ENCODE peak calls at places on chromosomes 12 and 14, in four cellular contexts. D is neuronal stem cell, R is endothelial cell of umbilical vein, V is ovary. W is an unnamed sample. For H3K36me3, the result is how much of the 10 kb centered on the place peaks cover.

GRCh38 chr12:104576980-104577925 is 120.5 kb downstream of the CHST11 start:
- DNase-seq in D (no peak), R (no peak), V (no peak), W (no peak)

GRCh38 chr12:105107176-105107496 is 395 bp upstream of the WASHC4 start:
- DNase-seq in D (peak), R (no peak), V (no peak), W (no peak)

GRCh38 chr12:113867258-113867657 is 98.9 kb downstream of the RBM19 start:
- DNase-seq in D (no peak), R (no peak), V (no peak), W (no peak)

GRCh38 chr12:103840881-103841689 is at the start of gene NT5DC3:
- DNase-seq in D (peak), R (peak), V (peak), W (no peak)

GRCh38 chr12:108307006-108307405 is 32.1 kb downstream of the CMKLR1 start:
- DNase-seq in D (no peak), R (no peak), V (no peak), W (no peak)

GRCh38 chr12:3309805-3310204 is 181.2 kb upstream of the PRMT8 start:
- DNase-seq in D (no peak), R (no peak), V (no peak), W (no peak)

GRCh38 chr12:79069009-79069408 is 204.4 kb downstream of the SYT1 start:
- DNase-seq in D (no peak), R (no peak), V (no peak), W (no peak)

GRCh38 chr14:43285575-43285974 is 1221.5 kb downstream of the FSCB start:
- DNase-seq in D (no peak), R (no peak), V (no peak), W (no peak)

GRCh38 chr14:37711499-37712475 is 116.4 kb downstream of the TTC6 start:
- DNase-seq in D (no peak), R (no peak), V (no peak), W (no peak)

GRCh38 chr14:21541413-21542074 is 15.4 kb upstream of the SALL2 start:
- DNase-seq in D (no peak), R (no peak), V (no peak), W (no peak)

GRCh38 chr12:113161415-113162016 is 12.0 kb downstream of the CFAP73 start:
- DNase-seq in D (peak), R (no peak), V (no peak), W (no peak)

GRCh38 chr14:100126401-100126800 is 33.0 kb downstream of the DEGS2 start:
- DNase-seq in D (no peak), R (no peak), V (no peak), W (no peak)

GRCh38 chr14:100127853-100128455 is 31.5 kb downstream of the DEGS2 start:
- DNase-seq in D (no peak), R (peak), V (no peak), W (no peak)

GRCh38 chr14:100130471-100130870 is 29.0 kb downstream of the DEGS2 start:
- DNase-seq in D (no peak), R (no peak), V (no peak), W (no peak)

GRCh38 chr14:100129161-100129589 is 30.3 kb downstream of the DEGS2 start:
- DNase-seq in D (no peak), R (peak), V (no peak), W (no peak)

DNA sequence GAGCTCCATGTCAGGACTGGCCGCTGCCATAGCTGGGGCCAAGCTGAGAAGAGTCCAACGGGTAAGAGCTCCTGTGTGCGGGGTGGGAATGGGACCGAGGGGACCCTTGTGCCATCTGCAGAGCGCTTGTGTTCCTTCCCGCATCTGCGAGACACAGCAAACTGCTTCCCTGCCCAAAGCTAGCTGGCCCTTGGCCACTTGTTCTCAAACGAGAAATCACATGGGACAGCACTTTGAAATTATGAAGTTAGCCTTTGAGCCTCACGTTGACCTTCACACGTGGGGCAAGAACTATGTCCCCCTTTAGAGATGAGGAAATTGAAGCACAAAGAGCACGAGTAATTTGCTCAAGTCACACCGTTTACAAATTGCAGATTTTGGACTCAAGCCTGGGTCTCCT is 30.8 kb downstream of the DEGS2 start:
- DNase-seq in D (no peak), R (no peak), V (no peak), W (no peak)
- H3K36me3 ChIP-seq in D (under half), R (under half), V (under half), W (under half)

DNA sequence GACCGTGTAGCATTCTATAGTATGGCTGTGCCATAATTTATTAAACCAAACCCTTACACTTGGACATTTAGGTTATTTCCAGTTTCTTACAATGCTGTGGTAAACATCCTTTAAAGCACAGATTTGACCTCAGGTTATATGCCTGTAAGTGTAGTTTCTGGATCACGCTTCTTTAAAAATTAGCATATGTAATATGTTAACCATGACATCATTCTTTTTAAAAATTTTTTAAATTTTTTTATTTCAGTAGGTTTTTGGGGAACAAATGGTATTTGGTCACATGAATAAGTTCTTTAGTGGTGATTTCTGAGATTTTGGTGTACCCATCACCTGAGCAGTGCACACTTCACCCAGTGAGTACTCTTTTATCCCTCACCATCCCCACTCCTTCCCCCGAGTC is 18.3 kb downstream of the SAMD4A start:
- DNase-seq in D (no peak), R (no peak), V (no peak), W (no peak)
- H3K36me3 ChIP-seq in D (under half), R (under half), V (under half), W (under half)

DNA sequence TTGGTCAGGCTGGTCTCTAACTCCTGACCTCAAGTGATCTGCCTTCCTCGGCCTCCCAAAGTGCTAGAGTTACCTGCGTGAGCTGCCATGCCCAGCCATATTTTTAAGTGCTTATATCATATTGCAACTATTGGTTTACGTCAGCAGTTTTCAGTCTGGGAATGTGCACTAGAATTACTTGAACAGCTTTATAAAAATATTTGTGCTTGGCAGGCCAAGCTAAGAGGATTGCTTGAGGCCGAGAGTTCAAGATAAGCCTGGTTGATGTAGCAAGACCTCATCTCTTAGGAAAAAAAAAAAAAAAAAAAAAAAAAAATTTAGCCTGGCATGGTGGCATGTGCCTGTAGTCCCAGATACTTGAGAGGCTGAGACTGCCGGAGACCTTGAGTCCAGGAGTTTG is 17.1 kb downstream of the KIAA0586 start:
- DNase-seq in D (no peak), R (no peak), V (no peak), W (no peak)
- H3K36me3 ChIP-seq in D (under half), R (under half), V (under half), W (under half)

DNA sequence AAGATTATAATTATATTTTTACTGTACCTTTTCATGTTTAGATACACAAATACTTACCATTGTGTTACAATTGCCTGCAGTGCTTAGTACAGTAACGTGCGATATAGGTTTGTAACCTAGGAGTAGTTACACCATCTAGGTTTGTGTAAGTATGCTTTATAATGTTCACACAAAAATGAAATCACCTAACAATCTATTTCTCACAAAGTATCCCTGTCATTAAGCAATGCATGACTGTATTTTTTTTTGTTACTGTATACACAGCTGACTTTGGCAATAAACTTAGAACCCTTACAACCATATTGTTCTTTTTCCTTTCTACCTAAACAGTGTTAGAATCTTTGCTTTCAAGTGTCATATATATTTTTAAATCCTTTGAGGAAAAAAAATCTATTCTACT is 303.0 kb upstream of the E2F7 start:
- DNase-seq in D (no peak), R (no peak), V (no peak), W (no peak)
- H3K36me3 ChIP-seq in D (under half), R (under half), V (under half), W (under half)

DNA sequence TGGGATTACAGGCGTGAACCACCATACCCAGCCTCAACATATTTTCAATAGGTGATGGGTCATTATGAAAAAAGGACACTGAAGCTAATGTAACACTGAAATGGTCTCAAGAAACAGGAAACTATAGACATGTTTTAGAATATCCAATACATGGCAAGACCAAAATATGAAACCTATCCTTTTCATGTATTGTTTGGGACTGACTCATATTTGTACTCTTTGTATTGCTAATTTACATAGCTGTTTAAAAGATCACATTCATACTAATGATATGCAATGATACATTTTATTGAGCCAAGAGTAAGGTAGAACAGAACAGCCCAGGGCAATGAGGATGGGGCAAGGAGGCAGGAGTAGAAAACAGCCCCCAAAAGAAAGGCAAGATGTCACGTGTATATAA is 32.6 kb downstream of the RESF1 start:
- DNase-seq in D (no peak), R (no peak), V (no peak), W (no peak)
- H3K36me3 ChIP-seq in D (under half), R (under half), V (under half), W (under half)

GRCh38 chr12:124805876-124806668 is 57.6 kb downstream of the SCARB1 start:
- DNase-seq in D (no peak), R (no peak), V (no peak), W (no peak)
- H3K36me3 ChIP-seq in D (under half), R (under half), V (under half), W (under half)

GRCh38 chr12:95213928-95214327 is 3.3 kb downstream of the FGD6 start:
- DNase-seq in D (no peak), R (peak), V (no peak), W (no peak)
- H3K36me3 ChIP-seq in D (under half), R (under half), V (under half), W (under half)

DNA sequence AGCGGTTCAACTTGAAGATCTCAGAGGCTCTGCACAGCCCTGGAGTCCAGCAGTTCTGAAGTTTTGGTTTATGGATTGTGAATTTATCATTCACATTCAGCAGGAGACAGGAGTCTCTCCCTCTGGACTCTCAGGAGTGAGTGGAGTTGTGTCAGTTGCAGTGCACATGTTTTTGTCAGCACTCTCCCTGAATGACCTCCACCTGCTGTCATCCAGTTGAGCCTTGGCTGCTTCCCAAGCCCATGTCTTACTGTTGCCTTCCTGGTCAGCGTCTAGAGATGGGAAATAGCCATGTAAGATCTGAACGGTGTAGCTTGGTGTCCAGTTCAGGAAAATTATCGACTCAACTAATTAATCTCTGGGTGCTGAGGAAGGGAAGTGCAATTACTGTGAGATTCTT is 133.2 kb downstream of the PRKCH start:
- DNase-seq in D (no peak), R (peak), V (no peak), W (no peak)
- H3K36me3 ChIP-seq in D (under half), R (under half), V (under half), W (under half)

W was measured in BJ.